ENCODE peak calls at places on chromosomes 1 and 21, in ten cellular contexts. D is HTR-8/SVneo, Y is amniotic stem cell, Z is RCC 7860, K is SW 1271, N is MCF 10A, L is NCI-H1436, H is NCI-H510A treated with DMSO at 0.1 percent for 48 hours, F is left cardiac atrium, P is H7. A is an unnamed sample.

GRCh38 chr1:36411674-36412648 is 14.3 kb upstream of the LSM10 start:
- DNase-seq in N (peak), Z (no peak), L (peak), K (no peak), F (no peak), D (no peak), P (peak), H (peak), Y (no peak), A (no peak)

GRCh38 chr1:196660912-196661311 is 9.1 kb downstream of the CFH start:
- DNase-seq in Z (no peak), K (no peak), F (no peak), N (peak), D (peak), P (peak), Y (no peak), H (peak), L (peak), A (no peak)

GRCh38 chr1:160628799-160629263 is 18.0 kb downstream of the SLAMF1 start:
- DNase-seq in K (no peak), N (no peak), P (no peak), Z (no peak), F (no peak), L (no peak), D (no peak), H (no peak), Y (no peak), A (no peak)

GRCh38 chr1:213381572-213382084 is 330.6 kb downstream of the RPS6KC1 start:
- DNase-seq in N (peak), K (no peak), D (no peak), F (peak), Y (no peak), H (peak), Z (no peak), P (no peak), L (peak), A (no peak)

GRCh38 chr1:27885114-27885528 is 12.8 kb downstream of the THEMIS2 start:
- DNase-seq in F (no peak), P (no peak), N (no peak), H (no peak), Z (no peak), L (no peak), D (no peak), K (no peak), Y (no peak), A (no peak)

GRCh38 chr1:27968692-27969091 is 8.9 kb downstream of the XKR8 start:
- DNase-seq in Y (peak), K (no peak), P (no peak), D (peak), Z (peak), N (peak), H (no peak), F (no peak), L (no peak), A (peak)

GRCh38 chr1:185265314-185265713 is 51.7 kb downstream of the IVNS1ABP start:
- DNase-seq in D (no peak), K (no peak), H (no peak), Z (no peak), L (no peak), N (no peak), F (no peak), P (no peak), Y (no peak), A (no peak)

GRCh38 chr1:207825719-207826556 is 74.1 kb downstream of the CD46 start:
- DNase-seq in F (peak), K (no peak), H (no peak), D (no peak), N (peak), P (no peak), Y (no peak), L (no peak), Z (peak), A (no peak)

GRCh38 chr1:22711591-22712501 is 1.2 kb downstream of the EPHB2 start:
- DNase-seq in H (peak), Y (no peak), L (no peak), N (no peak), P (peak), F (no peak), D (no peak), Z (no peak), K (no peak), A (no peak)

GRCh38 chr21:46161180-46161799 is 5.9 kb upstream of the FTCD start:
- DNase-seq in H (no peak), D (no peak), P (no peak), N (no peak), Z (no peak), Y (no peak), F (no peak), L (no peak), K (no peak), A (no peak)

A was measured in Panc1.